ENCODE peak calls at places on chromosomes 6 and 20, in seven cellular contexts. L is mucosa of descending colon; T is DND-41; I is CD8-positive, alpha-beta memory T cell; N is cardiac muscle cell; B is body of pancreas; R is Panc1. F is an unnamed sample.
A peak's percentile ranks its signal among the peaks of the same experiment; 100 is the strongest.

GRCh38 chr20:10955166-10955565 is 281.4 kb upstream of the JAG1 start:
- DNase-seq in L (no peak), T (no peak), I (no peak), N (no peak), B (no peak), R (no peak), F (no peak)

GRCh38 chr20:15320941-15321340 is 983.5 kb upstream of the FLRT3 start:
- DNase-seq in L (no peak), T (no peak), I (no peak), N (no peak), B (no peak), R (no peak), F (no peak)

GRCh38 chr6:92376711-92377110 is 1042.6 kb downstream of the EPHA7 start:
- DNase-seq in L (peak; percentile 12), T (no peak), I (no peak), N (peak; percentile 31), B (no peak), R (no peak), F (peak; percentile 26)

GRCh38 chr20:35030136-35030535 is 62.5 kb downstream of the TRPC4AP start:
- DNase-seq in L (no peak), T (no peak), I (no peak), N (no peak), B (no peak), R (no peak), F (no peak)

GRCh38 chr6:58290177-58290576 is 972.7 kb downstream of the PRIM2 start:
- DNase-seq in L (no peak), T (no peak), I (no peak), N (no peak), B (no peak), R (no peak), F (no peak)

GRCh38 chr6:158758464-158758863 is 60.7 kb downstream of the EZR start:
- DNase-seq in L (no peak), T (no peak), I (no peak), N (peak; percentile 86), B (no peak), R (no peak), F (peak; percentile 18)

GRCh38 chr20:34163316-34163715 is 51.3 kb upstream of the EIF2S2 start:
- DNase-seq in L (no peak), T (no peak), I (no peak), N (no peak), B (no peak), R (no peak), F (no peak)

GRCh38 chr6:143227675-143228074 is 167.0 kb downstream of the AIG1 start:
- DNase-seq in L (no peak), T (no peak), I (no peak), N (no peak), B (no peak), R (no peak), F (no peak)

GRCh38 chr6:1062786-1063545 is 248.9 kb upstream of the FOXQ1 start:
- DNase-seq in L (no peak), T (no peak), I (no peak), N (no peak), B (no peak), R (no peak), F (no peak)

GRCh38 chr6:144365176-144365710 is 80.1 kb downstream of the UTRN start:
- DNase-seq in L (no peak), T (no peak), I (no peak), N (no peak), B (no peak), R (no peak), F (peak; percentile 23)

GRCh38 chr6:10320291-10320690 is 94.6 kb downstream of the TFAP2A start:
- DNase-seq in L (no peak), T (no peak), I (no peak), N (no peak), B (no peak), R (no peak), F (no peak)

GRCh38 chr6:137105375-137105774 is 60.6 kb upstream of the IL20RA start:
- DNase-seq in L (no peak), T (no peak), I (peak; percentile 25), N (no peak), B (no peak), R (no peak), F (no peak)

GRCh38 chr6:148497717-148498116 is 155.1 kb downstream of the SASH1 start:
- DNase-seq in L (no peak), T (no peak), I (no peak), N (no peak), B (no peak), R (no peak), F (no peak)

DNA sequence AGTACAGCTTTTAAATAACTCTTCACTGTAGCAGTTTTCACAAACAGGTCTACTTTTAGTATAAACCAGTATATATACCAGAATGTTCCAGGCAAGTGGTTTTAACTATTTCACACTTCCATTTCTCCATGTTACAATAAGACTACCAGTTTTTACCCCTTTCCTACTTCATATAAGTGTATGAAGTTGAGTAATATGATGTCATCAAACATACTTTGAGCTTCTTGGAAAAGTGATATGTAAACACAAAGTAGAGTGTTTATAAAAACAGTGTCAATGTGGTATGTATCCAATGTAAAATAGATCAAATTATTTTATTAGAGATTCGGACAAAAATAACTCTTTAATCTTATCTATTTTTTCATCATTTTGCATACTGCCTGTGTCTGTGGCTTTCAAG is 2.5 kb upstream of the PAQR8 start:
- DNase-seq in L (no peak), T (no peak), I (no peak), N (no peak), B (no peak), R (no peak), F (peak; percentile 39)
- H3K4me1 ChIP-seq in L (peaks cover 4% of the 10 kb centered on the region), T (peaks cover 26% of the 10 kb centered on the region), I (peaks cover 25% of the 10 kb centered on the region), N (peaks cover 36% of the 10 kb centered on the region), B (peaks cover 10% of the 10 kb centered on the region), R (peaks cover 8% of the 10 kb centered on the region), F (peaks cover 3% of the 10 kb centered on the region)

GRCh38 chr20:57677323-57677982 is 32.4 kb downstream of the PMEPA1 start:
- DNase-seq in L (no peak), T (no peak), I (no peak), N (no peak), B (no peak), R (no peak), F (no peak)
- H3K4me1 ChIP-seq in L (peaks cover 21% of the 10 kb centered on the region), T (no peaks in the 10 kb centered on the region), I (peaks cover 15% of the 10 kb centered on the region), N (peaks cover 15% of the 10 kb centered on the region), B (peaks cover 21% of the 10 kb centered on the region), R (peaks cover 30% of the 10 kb centered on the region), F (no peaks in the 10 kb centered on the region)

GRCh38 chr6:25519856-25520255 is 132.2 kb upstream of the SCGN start:
- DNase-seq in L (no peak), T (no peak), I (no peak), N (no peak), B (no peak), R (no peak), F (no peak)

GRCh38 chr6:25524542-25524941 is 127.5 kb upstream of the SCGN start:
- DNase-seq in L (no peak), T (no peak), I (no peak), N (peak; percentile 32), B (no peak), R (no peak), F (no peak)

DNA sequence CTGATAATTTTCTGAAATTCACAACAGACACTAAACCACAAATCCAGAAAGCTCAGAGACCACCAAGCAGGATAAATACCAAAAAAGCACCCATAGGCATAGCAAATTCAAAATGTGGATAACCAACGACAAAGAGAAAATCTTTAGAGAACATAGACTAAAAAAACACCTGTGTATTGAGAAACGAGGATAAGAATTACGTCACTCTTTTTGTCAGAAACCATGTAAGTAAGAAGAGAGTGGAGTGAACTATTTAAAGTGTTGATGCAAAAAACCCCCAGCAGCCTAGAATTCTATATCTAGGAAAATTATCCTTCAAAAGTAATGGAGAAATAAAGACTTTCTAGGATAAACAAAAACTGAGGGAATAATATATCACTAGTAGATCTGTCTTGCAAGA is 126.9 kb upstream of the SCGN start:
- DNase-seq in L (no peak), T (no peak), I (no peak), N (no peak), B (no peak), R (no peak), F (no peak)
- H3K4me1 ChIP-seq in L (no peaks in the 10 kb centered on the region), T (no peaks in the 10 kb centered on the region), I (no peaks in the 10 kb centered on the region), N (peaks cover 47% of the 10 kb centered on the region), B (no peaks in the 10 kb centered on the region), R (no peaks in the 10 kb centered on the region), F (no peaks in the 10 kb centered on the region)

GRCh38 chr6:108648186-108648585 is 87.5 kb downstream of the FOXO3 start:
- DNase-seq in L (no peak), T (no peak), I (no peak), N (no peak), B (no peak), R (no peak), F (no peak)

GRCh38 chr6:108640104-108640503 is 79.4 kb downstream of the FOXO3 start:
- DNase-seq in L (no peak), T (no peak), I (no peak), N (no peak), B (no peak), R (no peak), F (no peak)

GRCh38 chr6:108643184-108643583 is 82.5 kb downstream of the FOXO3 start:
- DNase-seq in L (no peak), T (no peak), I (no peak), N (no peak), B (no peak), R (no peak), F (no peak)

GRCh38 chr6:108638993-108639392 is 78.3 kb downstream of the FOXO3 start:
- DNase-seq in L (no peak), T (no peak), I (no peak), N (no peak), B (no peak), R (no peak), F (no peak)

DNA sequence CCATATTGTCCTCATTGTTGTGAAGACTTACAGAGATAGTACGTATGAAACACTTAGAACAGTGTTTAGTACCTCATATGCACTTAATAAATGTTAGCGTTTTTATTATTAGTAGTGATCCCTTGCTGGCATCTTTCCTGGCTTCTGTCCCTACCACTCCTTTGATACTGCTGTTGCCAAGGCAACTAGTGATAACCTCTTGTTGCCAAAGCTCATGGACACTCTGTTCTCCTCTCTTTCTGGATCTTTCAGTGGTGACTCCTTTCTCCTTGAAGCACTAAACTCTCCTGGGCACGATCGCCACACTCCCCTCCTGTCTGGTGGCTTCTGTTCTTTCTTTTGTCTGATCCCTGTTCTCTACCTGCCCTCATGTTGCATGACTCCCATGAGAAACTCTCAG is 83.5 kb downstream of the FOXO3 start:
- DNase-seq in L (no peak), T (no peak), I (no peak), N (no peak), B (no peak), R (no peak), F (no peak)
- H3K4me1 ChIP-seq in L (no peaks in the 10 kb centered on the region), T (no peaks in the 10 kb centered on the region), I (no peaks in the 10 kb centered on the region), N (peaks cover 23% of the 10 kb centered on the region), B (peaks cover 42% of the 10 kb centered on the region), R (peaks cover 4% of the 10 kb centered on the region), F (peaks cover 2% of the 10 kb centered on the region)

GRCh38 chr20:2141592-2142575 is 40.3 kb downstream of the STK35 start:
- DNase-seq in L (no peak), T (no peak), I (no peak), N (no peak), B (no peak), R (no peak), F (no peak)

GRCh38 chr20:2139250-2139649 is 37.6 kb downstream of the STK35 start:
- DNase-seq in L (no peak), T (no peak), I (no peak), N (no peak), B (no peak), R (no peak), F (no peak)

GRCh38 chr20:2140561-2140960 is 38.9 kb downstream of the STK35 start:
- DNase-seq in L (peak; percentile 32), T (no peak), I (no peak), N (no peak), B (no peak), R (no peak), F (peak; percentile 50)

GRCh38 chr20:2137552-2138201 is 36.0 kb downstream of the STK35 start:
- DNase-seq in L (no peak), T (no peak), I (no peak), N (no peak), B (no peak), R (no peak), F (peak; percentile 22)

GRCh38 chr20:2139736-2140135 is 38.1 kb downstream of the STK35 start:
- DNase-seq in L (no peak), T (no peak), I (no peak), N (no peak), B (no peak), R (no peak), F (no peak)
- H3K4me1 ChIP-seq in L (peaks cover 5% of the 10 kb centered on the region), T (no peaks in the 10 kb centered on the region), I (no peaks in the 10 kb centered on the region), N (peaks cover 11% of the 10 kb centered on the region), B (no peaks in the 10 kb centered on the region), R (no peaks in the 10 kb centered on the region), F (peaks cover 5% of the 10 kb centered on the region)

F was measured in fibroblast of lung.